ENCODE peak calls at places on chromosomes 7 and 10, in six cellular contexts. E is fibroblast of lung, N is HepG2, Y is astrocyte, W is HCT116, R is H9. F is an unnamed sample.

GRCh38 chr10:88379575-88379974 is 203.5 kb downstream of the RNLS start:
- DNase-seq in E (peak; percentile 63), N (no peak), Y (peak; percentile 51), W (no peak), R (no peak), F (no peak)

GRCh38 chr7:90312745-90313144 is 8.4 kb downstream of the FAM237B start:
- DNase-seq in E (peak; percentile 3), N (peak; percentile 6), Y (peak; percentile 10), W (no peak), R (no peak), F (no peak)

GRCh38 chr7:3310884-3311283 is 9.8 kb downstream of the SDK1 start:
- DNase-seq in E (no peak), N (no peak), Y (no peak), W (no peak), R (no peak), F (no peak)

GRCh38 chr10:7084255-7085005 is 326.4 kb downstream of the SFMBT2 start:
- DNase-seq in E (peak; percentile 40), N (no peak), Y (peak; percentile 33), W (no peak), R (no peak), F (no peak)

GRCh38 chr10:122143238-122143841 is 127.8 kb upstream of the BTBD16 start:
- DNase-seq in E (no peak), N (no peak), Y (no peak), W (no peak), R (no peak), F (no peak)

GRCh38 chr10:122490786-122491680 is 29.7 kb downstream of the HTRA1 start:
- DNase-seq in E (peak; percentile 79), N (no peak), Y (peak; percentile 69), W (no peak), R (no peak), F (no peak)

GRCh38 chr10:92880233-92880861 is 32.0 kb downstream of the EXOC6 start:
- DNase-seq in E (peak; percentile 40), N (peak; percentile 54), Y (peak; percentile 34), W (peak; percentile 37), R (no peak), F (peak; percentile 59)

GRCh38 chr7:88546808-88547207 is 212.7 kb upstream of the ZNF804B start:
- DNase-seq in E (peak; percentile 13), N (peak; percentile 58), Y (no peak), W (peak; percentile 58), R (peak; percentile 68), F (peak; percentile 71)

GRCh38 chr7:142459557-142459963 is 201.7 kb upstream of the PRSS58 start:
- DNase-seq in E (peak; percentile 77), N (peak; percentile 25), Y (peak; percentile 70), W (peak; percentile 41), R (peak; percentile 51), F (peak; percentile 95)

GRCh38 chr10:52314007-52314821 is at the start of gene DKK1:
- DNase-seq in E (peak; percentile 69), N (peak; percentile 91), Y (peak; percentile 49), W (peak; percentile 86), R (peak; percentile 87), F (peak; percentile 85)

GRCh38 chr10:17026686-17027485 is 102.7 kb downstream of the CUBN start:
- DNase-seq in E (peak; percentile 60), N (no peak), Y (no peak), W (no peak), R (no peak), F (no peak)

GRCh38 chr7:40429821-40430220 is 295.0 kb downstream of the SUGCT start:
- DNase-seq in E (no peak), N (no peak), Y (no peak), W (no peak), R (no peak), F (no peak)

GRCh38 chr10:65341323-65341922 is 1584.4 kb upstream of the LRRTM3 start:
- DNase-seq in E (peak; percentile 71), N (no peak), Y (peak; percentile 65), W (no peak), R (no peak), F (peak; percentile 67)

GRCh38 chr7:119664601-119665000 is 608.4 kb upstream of the KCND2 start:
- DNase-seq in E (peak; percentile 85), N (no peak), Y (peak; percentile 79), W (no peak), R (no peak), F (no peak)

GRCh38 chr10:117214401-117214800 is 17.1 kb downstream of the KCNK18 start:
- DNase-seq in E (peak; percentile 9), N (no peak), Y (no peak), W (no peak), R (no peak), F (no peak)

GRCh38 chr7:28530175-28531142 is 118.1 kb downstream of the CREB5 start:
- DNase-seq in E (peak; percentile 31), N (no peak), Y (no peak), W (no peak), R (no peak), F (no peak)

GRCh38 chr7:144786522-144786921 is 49.3 kb downstream of the TPK1 start:
- DNase-seq in E (no peak), N (no peak), Y (no peak), W (peak; percentile 6), R (no peak), F (peak; percentile 26)

GRCh38 chr7:72343991-72344390 is 68.1 kb downstream of the CALN1 start:
- DNase-seq in E (no peak), N (no peak), Y (no peak), W (no peak), R (peak; percentile 76), F (no peak)

GRCh38 chr7:134293029-134293740 is 23.5 kb downstream of the SLC35B4 start:
- DNase-seq in E (no peak), N (peak; percentile 95), Y (no peak), W (no peak), R (no peak), F (peak; percentile 92)

GRCh38 chr7:29977926-29978652 is 11.5 kb downstream of the SCRN1 start:
- DNase-seq in E (no peak), N (peak; percentile 28), Y (no peak), W (peak; percentile 27), R (peak; percentile 83), F (no peak)

GRCh38 chr7:31948041-31948440 is 122.2 kb downstream of the PDE1C start:
- DNase-seq in E (peak; percentile 98), N (peak; percentile 70), Y (peak; percentile 97), W (no peak), R (no peak), F (no peak)

GRCh38 chr10:99357691-99358090 is 28.5 kb downstream of the CNNM1 start:
- DNase-seq in E (no peak), N (no peak), Y (no peak), W (no peak), R (no peak), F (no peak)

DNA sequence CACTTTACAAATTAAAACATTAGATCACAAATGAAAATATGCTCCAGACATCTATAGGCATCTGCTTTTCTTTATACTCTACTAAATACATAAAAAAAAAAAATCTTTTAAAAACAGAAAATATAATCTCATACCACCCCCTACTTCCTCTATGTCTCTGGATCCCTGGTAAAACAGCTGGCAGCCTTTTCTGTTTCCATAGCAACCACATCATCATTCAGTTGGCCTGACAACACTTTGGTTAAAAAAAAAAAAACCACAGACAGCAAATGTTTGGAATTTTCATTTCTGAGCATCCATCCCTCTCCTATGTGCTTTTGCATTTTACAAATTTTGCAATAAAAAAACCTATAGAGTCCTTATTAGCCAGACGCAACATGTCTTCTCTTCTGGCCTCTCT is 105.8 kb downstream of the NSUN6 start:
- DNase-seq in E (peak; percentile 53), N (no peak), Y (peak; percentile 42), W (no peak), R (no peak), F (no peak)
- H3K4me2 ChIP-seq in E (no peak overlapping the region), N (no peak overlapping the region), Y (no peak overlapping the region), W (no peak overlapping the region), R (no peak overlapping the region), F (no peak overlapping the region)

GRCh38 chr7:18508441-18509427 is 13.2 kb downstream of the HDAC9 start:
- DNase-seq in E (peak; percentile 98), N (peak; percentile 12), Y (peak; percentile 98), W (peak; percentile 66), R (no peak), F (peak; percentile 59)

GRCh38 chr7:18513343-18513742 is 17.8 kb downstream of the HDAC9 start:
- DNase-seq in E (no peak), N (no peak), Y (no peak), W (no peak), R (peak; percentile 45), F (no peak)

GRCh38 chr7:18511351-18511750 is 15.8 kb downstream of the HDAC9 start:
- DNase-seq in E (no peak), N (no peak), Y (no peak), W (no peak), R (no peak), F (no peak)

GRCh38 chr7:18505870-18506460 is 10.4 kb downstream of the HDAC9 start:
- DNase-seq in E (peak; percentile 76), N (no peak), Y (peak; percentile 69), W (no peak), R (no peak), F (peak; percentile 75)

DNA sequence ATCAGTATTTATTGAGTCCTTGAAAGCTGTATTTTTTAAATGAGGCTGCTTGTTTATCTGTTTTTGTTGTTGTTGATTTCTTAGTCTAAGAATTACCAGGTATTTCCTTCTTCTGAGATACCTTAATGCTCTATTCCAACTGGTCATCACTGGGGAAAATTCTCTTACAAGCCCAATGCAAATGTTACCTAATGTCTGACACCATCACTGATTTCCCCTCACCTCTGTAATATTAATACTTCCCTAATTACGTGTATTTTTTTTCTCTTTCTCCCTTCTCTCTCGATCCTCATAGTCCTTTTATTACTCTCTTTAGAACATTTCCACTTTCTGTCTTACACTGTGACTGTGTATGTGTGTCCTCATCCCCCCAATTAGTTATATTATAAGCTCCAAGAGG is 13.9 kb downstream of the HDAC9 start:
- DNase-seq in E (no peak), N (no peak), Y (no peak), W (no peak), R (no peak), F (no peak)
- H3K4me2 ChIP-seq in E (peak overlapping the region; percentile 63), N (no peak overlapping the region), Y (peak overlapping the region; percentile 87), W (peak overlapping the region; percentile 72), R (no peak overlapping the region), F (peak overlapping the region; percentile 60)

DNA sequence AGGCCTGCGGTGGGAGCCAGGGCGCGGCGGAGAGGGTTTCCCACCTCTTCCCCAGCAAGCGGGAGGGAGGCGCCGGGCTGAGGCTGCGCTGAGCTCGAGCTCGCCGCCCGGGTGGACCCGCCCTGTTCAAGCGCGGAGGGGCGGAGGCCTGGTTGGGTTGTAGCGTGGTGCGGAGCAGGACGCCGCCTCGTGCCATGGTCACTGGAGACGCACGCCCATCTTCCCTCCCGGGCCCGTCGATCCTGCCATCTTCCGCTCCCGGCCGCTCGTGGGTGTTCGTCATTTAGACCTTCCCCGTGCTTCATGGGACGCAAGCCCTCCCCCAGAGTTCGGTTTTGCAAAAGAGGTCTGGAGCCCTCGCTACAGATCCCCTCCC is 9.3 kb upstream of the EN2 start:
- DNase-seq in E (no peak), N (no peak), Y (no peak), W (no peak), R (no peak), F (no peak)
- H3K4me2 ChIP-seq in E (no peak overlapping the region), N (no peak overlapping the region), Y (no peak overlapping the region), W (no peak overlapping the region), R (peak overlapping the region; percentile 54), F (no peak overlapping the region)

DNA sequence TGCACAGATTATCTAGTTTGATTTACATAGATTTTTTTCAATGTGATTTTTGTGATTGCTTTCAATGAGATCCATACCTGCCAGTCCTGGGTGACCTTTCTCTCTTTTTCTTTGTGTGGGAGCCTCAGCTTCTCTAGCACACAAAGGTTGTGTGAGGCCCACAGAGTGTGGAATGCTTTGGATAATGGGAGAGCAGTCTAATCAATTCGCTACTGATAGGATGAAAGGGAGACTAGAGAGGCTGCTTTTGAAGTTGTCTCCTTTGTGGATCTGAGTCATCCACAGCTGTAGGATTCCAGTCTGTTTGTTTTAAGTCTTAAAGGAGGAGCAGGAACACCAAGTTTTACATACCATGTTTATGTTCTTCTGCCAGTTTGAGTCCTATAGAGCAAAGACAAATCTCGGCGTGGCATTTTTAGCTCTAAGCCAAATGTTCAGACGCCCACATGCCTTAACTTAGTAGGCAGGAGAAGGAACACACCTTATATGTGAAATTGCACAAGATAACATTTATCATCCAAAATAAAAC is 330.0 kb downstream of the ARL4A start:
- DNase-seq in E (peak; percentile 86), N (peak; percentile 100), Y (peak; percentile 80), W (peak; percentile 96), R (peak; percentile 35), F (no peak)
- H3K4me2 ChIP-seq in E (peak overlapping the region; percentile 64), N (peak overlapping the region; percentile 81), Y (peak overlapping the region; percentile 85), W (peak overlapping the region; percentile 90), R (peak overlapping the region; percentile 21), F (no peak overlapping the region)